ENCODE peak calls at places on chromosomes 4 and X, in five cellular contexts. One of them, this sample, is unnamed.
A peak's percentile ranks its signal among the peaks of the same experiment; 100 is the strongest.

GRCh38 chrX:107733686-107734085 is 41.9 kb downstream of the TSC22D3 start:
- DNase-seq in hepatocyte: no peak
- DNase-seq in OCI-LY7: no peak
- DNase-seq in SK-N-SH: no peak
- DNase-seq in HCT116: no peak
- DNase-seq in this sample: no peak

GRCh38 chrX:129984196-129984962 is 1.9 kb downstream of the BCORL1 start:
- DNase-seq in hepatocyte: peak; percentile 53
- DNase-seq in OCI-LY7: peak; percentile 14
- DNase-seq in SK-N-SH: peak; percentile 86
- DNase-seq in HCT116: no peak
- DNase-seq in this sample: peak; percentile 43

GRCh38 chr4:84965558-84966381 is 720 bp downstream of the WDFY3 start:
- DNase-seq in hepatocyte: peak; percentile 82
- DNase-seq in OCI-LY7: no peak
- DNase-seq in SK-N-SH: peak; percentile 90
- DNase-seq in HCT116: no peak
- DNase-seq in this sample: peak; percentile 74

GRCh38 chr4:46931981-46932380 is 22.9 kb upstream of the COX7B2 start:
- DNase-seq in hepatocyte: peak; percentile 37
- DNase-seq in OCI-LY7: peak; percentile 14
- DNase-seq in SK-N-SH: no peak
- DNase-seq in HCT116: no peak
- DNase-seq in this sample: peak; percentile 37

GRCh38 chr4:173494013-173494970 is 35.7 kb downstream of the HAND2 start:
- DNase-seq in hepatocyte: peak; percentile 83
- DNase-seq in OCI-LY7: peak; percentile 77
- DNase-seq in SK-N-SH: no peak
- DNase-seq in HCT116: peak; percentile 72
- DNase-seq in this sample: peak; percentile 85

GRCh38 chr4:122285285-122285684 is 93.5 kb upstream of the ADAD1 start:
- DNase-seq in hepatocyte: no peak
- DNase-seq in OCI-LY7: no peak
- DNase-seq in SK-N-SH: no peak
- DNase-seq in HCT116: no peak
- DNase-seq in this sample: peak; percentile 40

GRCh38 chr4:157357887-157358286 is 137.4 kb downstream of the GRIA2 start:
- DNase-seq in hepatocyte: no peak
- DNase-seq in OCI-LY7: no peak
- DNase-seq in SK-N-SH: no peak
- DNase-seq in HCT116: no peak
- DNase-seq in this sample: no peak

GRCh38 chrX:10725071-10725470 is 104.7 kb upstream of the MID1 start:
- DNase-seq in hepatocyte: no peak
- DNase-seq in OCI-LY7: no peak
- DNase-seq in SK-N-SH: peak; percentile 27
- DNase-seq in HCT116: no peak
- DNase-seq in this sample: no peak

GRCh38 chr4:174873931-174874330 is 44.2 kb upstream of the ADAM29 start:
- DNase-seq in hepatocyte: no peak
- DNase-seq in OCI-LY7: peak; percentile 85
- DNase-seq in SK-N-SH: peak; percentile 28
- DNase-seq in HCT116: peak; percentile 4
- DNase-seq in this sample: peak; percentile 18

GRCh38 chr4:1207603-1208265 is 35.4 kb upstream of the SPON2 start:
- DNase-seq in hepatocyte: no peak
- DNase-seq in OCI-LY7: no peak
- DNase-seq in SK-N-SH: peak; percentile 63
- DNase-seq in HCT116: no peak
- DNase-seq in this sample: peak; percentile 77

GRCh38 chrX:72308566-72309296 is 3.0 kb upstream of the CITED1 start:
- DNase-seq in hepatocyte: peak; percentile 69
- DNase-seq in OCI-LY7: no peak
- DNase-seq in SK-N-SH: peak; percentile 92
- DNase-seq in HCT116: peak; percentile 34
- DNase-seq in this sample: peak; percentile 68

GRCh38 chr4:183012862-183013855 is 85.9 kb upstream of the WWC2 start:
- DNase-seq in hepatocyte: no peak
- DNase-seq in OCI-LY7: no peak
- DNase-seq in SK-N-SH: no peak
- DNase-seq in HCT116: no peak
- DNase-seq in this sample: peak; percentile 20

GRCh38 chr4:183011213-183011907 is 87.7 kb upstream of the WWC2 start:
- DNase-seq in hepatocyte: no peak
- DNase-seq in OCI-LY7: no peak
- DNase-seq in SK-N-SH: no peak
- DNase-seq in HCT116: no peak
- DNase-seq in this sample: peak; percentile 6

GRCh38 chr4:183017962-183018361 is 81.1 kb upstream of the WWC2 start:
- DNase-seq in hepatocyte: no peak
- DNase-seq in OCI-LY7: no peak
- DNase-seq in SK-N-SH: no peak
- DNase-seq in HCT116: no peak
- DNase-seq in this sample: no peak

DNA sequence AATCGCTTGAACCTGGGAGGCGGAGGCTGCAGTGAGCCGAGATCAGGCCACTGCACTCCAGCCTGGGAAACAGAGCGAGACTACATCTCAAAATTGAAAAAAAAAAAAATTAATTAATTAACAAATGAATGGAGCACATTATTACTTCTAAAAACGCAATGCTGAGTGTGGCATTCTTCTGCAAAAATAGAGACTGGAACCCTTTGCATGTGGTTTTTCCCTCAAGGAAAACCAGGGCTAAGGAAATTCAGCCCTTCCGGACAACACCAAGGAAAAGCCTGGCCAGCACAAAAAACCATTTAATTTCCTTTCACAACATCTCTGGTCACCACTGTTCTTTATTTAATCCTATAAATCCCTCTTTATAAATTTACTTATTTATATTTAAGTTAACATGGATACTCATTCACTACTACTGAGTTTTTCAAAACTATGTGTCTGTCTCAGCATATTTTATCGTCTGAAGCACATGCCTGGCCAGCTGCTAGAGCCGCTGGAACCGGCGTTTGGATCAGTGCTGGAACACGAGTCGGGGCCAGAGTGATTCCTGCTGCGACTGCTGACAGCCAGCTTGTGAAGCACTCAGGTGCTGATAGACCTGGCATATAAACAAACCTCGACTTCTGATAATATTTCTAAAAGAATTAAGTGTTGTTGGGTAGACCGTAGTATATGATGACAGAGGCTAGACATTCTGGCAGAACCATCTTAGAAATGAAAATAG is 84.5 kb upstream of the WWC2 start:
- DNase-seq in hepatocyte: no peak
- DNase-seq in OCI-LY7: no peak
- DNase-seq in SK-N-SH: no peak
- DNase-seq in HCT116: no peak
- DNase-seq in this sample: no peak
- TF ChIP-seq EZH2phosphoT487 in hepatocyte: no peak
- TF ChIP-seq EZH2phosphoT487 in OCI-LY7: no peak
- TF ChIP-seq EZH2phosphoT487 in SK-N-SH: no peak
- TF ChIP-seq EZH2phosphoT487 in HCT116: no peak
- TF ChIP-seq EZH2phosphoT487 in this sample: no peak

DNA sequence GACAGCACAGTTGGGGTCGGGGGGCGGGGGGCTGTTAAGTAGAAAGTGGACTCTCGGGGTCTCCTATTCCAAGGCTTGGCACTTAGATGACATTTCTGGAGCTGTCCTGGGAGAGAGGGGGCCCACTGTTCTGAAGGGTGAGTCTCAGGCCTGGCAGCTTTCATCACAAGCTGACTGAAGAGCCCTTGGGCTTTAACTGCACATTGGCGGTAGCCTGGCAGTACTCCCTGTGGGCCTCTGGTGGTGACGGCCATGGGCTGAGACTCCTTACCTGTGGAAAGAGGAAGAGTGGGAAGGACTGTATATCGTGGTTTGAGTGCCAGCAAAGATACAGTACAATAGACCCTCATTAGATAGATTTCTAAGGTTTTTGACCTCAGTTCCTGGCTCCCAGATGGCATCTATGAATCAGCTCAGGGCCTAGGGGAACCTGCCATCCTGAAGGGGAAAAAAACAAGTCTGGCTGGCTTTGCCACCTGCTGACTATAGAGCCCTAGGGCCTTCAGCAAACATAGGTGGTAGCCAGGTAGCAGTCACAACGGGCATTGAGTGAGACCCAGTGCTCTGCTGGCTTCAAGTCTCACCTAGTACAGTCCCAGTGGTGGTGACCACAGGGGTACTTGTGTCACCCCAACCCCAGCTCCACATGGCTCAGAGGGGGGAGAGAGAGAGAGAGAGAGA is 87.9 kb downstream of the ANKRD17 start:
- DNase-seq in hepatocyte: no peak
- DNase-seq in OCI-LY7: no peak
- DNase-seq in SK-N-SH: no peak
- DNase-seq in HCT116: no peak
- DNase-seq in this sample: no peak
- TF ChIP-seq EZH2phosphoT487 in hepatocyte: no peak
- TF ChIP-seq EZH2phosphoT487 in OCI-LY7: no peak
- TF ChIP-seq EZH2phosphoT487 in SK-N-SH: no peak
- TF ChIP-seq EZH2phosphoT487 in HCT116: no peak
- TF ChIP-seq EZH2phosphoT487 in this sample: no peak

GRCh38 chr4:6262176-6262575 is 7.5 kb upstream of the WFS1 start:
- DNase-seq in hepatocyte: no peak
- DNase-seq in OCI-LY7: no peak
- DNase-seq in SK-N-SH: no peak
- DNase-seq in HCT116: no peak
- DNase-seq in this sample: no peak
- TF ChIP-seq EZH2phosphoT487 in hepatocyte: no peak
- TF ChIP-seq EZH2phosphoT487 in OCI-LY7: no peak
- TF ChIP-seq EZH2phosphoT487 in SK-N-SH: no peak
- TF ChIP-seq EZH2phosphoT487 in HCT116: no peak
- TF ChIP-seq EZH2phosphoT487 in this sample: no peak

GRCh38 chr4:118340109-118340508 is 12.7 kb downstream of the PRSS12 start:
- DNase-seq in hepatocyte: no peak
- DNase-seq in OCI-LY7: no peak
- DNase-seq in SK-N-SH: peak; percentile 15
- DNase-seq in HCT116: no peak
- DNase-seq in this sample: peak; percentile 24
- TF ChIP-seq EZH2phosphoT487 in hepatocyte: no peak
- TF ChIP-seq EZH2phosphoT487 in OCI-LY7: no peak
- TF ChIP-seq EZH2phosphoT487 in SK-N-SH: no peak
- TF ChIP-seq EZH2phosphoT487 in HCT116: no peak
- TF ChIP-seq EZH2phosphoT487 in this sample: no peak